ENCODE peak calls at places on chromosome 3, in six cellular contexts. X is A549, C is K562, B is GM12878, Y is IMR-90, O is SK-N-SH. M is an unnamed sample.

GRCh38 chr3:97940034-97940433 is 32.2 kb downstream of the RIOX2 start:
- DNase-seq in X (peak; percentile 6), C (peak; percentile 11), B (no peak), Y (no peak), O (no peak), M (peak; percentile 26)

GRCh38 chr3:76040946-76041345 is 255.6 kb upstream of the ZNF717 start:
- DNase-seq in X (no peak), C (no peak), B (no peak), Y (peak; percentile 49), O (no peak), M (no peak)

GRCh38 chr3:31502803-31503221 is 29.9 kb upstream of the STT3B start:
- DNase-seq in X (no peak), C (no peak), B (no peak), Y (no peak), O (no peak), M (no peak)

GRCh38 chr3:105806361-105806760 is 62.5 kb downstream of the CBLB start:
- DNase-seq in X (peak; percentile 68), C (peak; percentile 27), B (no peak), Y (peak; percentile 30), O (no peak), M (peak; percentile 50)

GRCh38 chr3:196440696-196441095 is 8.5 kb upstream of the UBXN7 start:
- DNase-seq in X (no peak), C (no peak), B (peak; percentile 62), Y (peak; percentile 36), O (no peak), M (no peak)

GRCh38 chr3:174342941-174343431 is 516.1 kb upstream of the NAALADL2 start:
- DNase-seq in X (no peak), C (no peak), B (no peak), Y (peak; percentile 78), O (no peak), M (no peak)

GRCh38 chr3:8560608-8561007 is 59.0 kb downstream of the LMCD1 start:
- DNase-seq in X (no peak), C (peak; percentile 38), B (no peak), Y (peak; percentile 94), O (no peak), M (no peak)

GRCh38 chr3:57500506-57500905 is 43.6 kb downstream of the DNAH12 start:
- DNase-seq in X (no peak), C (no peak), B (no peak), Y (no peak), O (no peak), M (peak; percentile 64)

GRCh38 chr3:50627407-50628051 is 10.6 kb downstream of the MAPKAPK3 start:
- DNase-seq in X (peak; percentile 56), C (peak; percentile 30), B (no peak), Y (peak; percentile 69), O (peak; percentile 49), M (no peak)

GRCh38 chr3:148289159-148289558 is 408.5 kb upstream of the AGTR1 start:
- DNase-seq in X (no peak), C (no peak), B (no peak), Y (no peak), O (no peak), M (no peak)

GRCh38 chr3:37668431-37668830 is 193.2 kb upstream of the CTDSPL start:
- DNase-seq in X (no peak), C (no peak), B (no peak), Y (no peak), O (no peak), M (no peak)

GRCh38 chr3:39170461-39170860 is 17.1 kb upstream of the CSRNP1 start:
- DNase-seq in X (no peak), C (no peak), B (no peak), Y (no peak), O (no peak), M (no peak)

GRCh38 chr3:101862453-101863165 is 13.3 kb downstream of the NFKBIZ start:
- DNase-seq in X (no peak), C (no peak), B (no peak), Y (peak; percentile 37), O (no peak), M (no peak)

GRCh38 chr3:3015472-3016089 is 94.6 kb downstream of the IL5RA start:
- DNase-seq in X (peak; percentile 40), C (peak; percentile 24), B (no peak), Y (peak; percentile 23), O (peak; percentile 58), M (peak; percentile 15)

GRCh38 chr3:135456182-135456790 is 509.2 kb upstream of the PPP2R3A start:
- DNase-seq in X (no peak), C (no peak), B (no peak), Y (no peak), O (peak; percentile 36), M (no peak)

GRCh38 chr3:140031170-140031569 is 96.2 kb downstream of the CLSTN2 start:
- DNase-seq in X (no peak), C (no peak), B (no peak), Y (no peak), O (no peak), M (no peak)

GRCh38 chr3:146498002-146498736 is 28.8 kb upstream of the PLSCR2 start:
- DNase-seq in X (no peak), C (no peak), B (no peak), Y (no peak), O (no peak), M (no peak)

GRCh38 chr3:177800565-177800964 is 603.3 kb upstream of the TBL1XR1 start:
- DNase-seq in X (no peak), C (no peak), B (no peak), Y (peak; percentile 35), O (no peak), M (no peak)

GRCh38 chr3:71916747-71917369 is 131.9 kb upstream of the PROK2 start:
- DNase-seq in X (no peak), C (no peak), B (no peak), Y (peak; percentile 5), O (peak; percentile 20), M (no peak)

GRCh38 chr3:170639003-170639402 is 53.1 kb upstream of the SLC7A14 start:
- DNase-seq in X (no peak), C (peak; percentile 33), B (no peak), Y (no peak), O (no peak), M (no peak)

GRCh38 chr3:156059950-156060501 is 60.4 kb upstream of the KCNAB1 start:
- DNase-seq in X (no peak), C (no peak), B (no peak), Y (no peak), O (no peak), M (no peak)

GRCh38 chr3:81446806-81447205 is 314.6 kb downstream of the GBE1 start:
- DNase-seq in X (no peak), C (no peak), B (no peak), Y (no peak), O (no peak), M (no peak)

GRCh38 chr3:153219147-153219546 is 57.1 kb downstream of the RAP2B start:
- DNase-seq in X (no peak), C (no peak), B (no peak), Y (peak; percentile 49), O (no peak), M (no peak)

GRCh38 chr3:182628531-182628930 is 164.8 kb upstream of the ATP11B start:
- DNase-seq in X (no peak), C (no peak), B (no peak), Y (no peak), O (no peak), M (no peak)

GRCh38 chr3:119901148-119901547 is 119.2 kb downstream of the NR1I2 start:
- DNase-seq in X (no peak), C (no peak), B (no peak), Y (no peak), O (no peak), M (no peak)
- TF ChIP-seq SMC3 in X (no peak), C (no peak), B (no peak), Y (no peak), O (no peak), M (no peak)

GRCh38 chr3:108041253-108041652 is 49.6 kb downstream of the CD47 start:
- DNase-seq in X (no peak), C (no peak), B (no peak), Y (no peak), O (no peak), M (no peak)
- TF ChIP-seq SMC3 in X (no peak), C (no peak), B (no peak), Y (no peak), O (no peak), M (no peak)

DNA sequence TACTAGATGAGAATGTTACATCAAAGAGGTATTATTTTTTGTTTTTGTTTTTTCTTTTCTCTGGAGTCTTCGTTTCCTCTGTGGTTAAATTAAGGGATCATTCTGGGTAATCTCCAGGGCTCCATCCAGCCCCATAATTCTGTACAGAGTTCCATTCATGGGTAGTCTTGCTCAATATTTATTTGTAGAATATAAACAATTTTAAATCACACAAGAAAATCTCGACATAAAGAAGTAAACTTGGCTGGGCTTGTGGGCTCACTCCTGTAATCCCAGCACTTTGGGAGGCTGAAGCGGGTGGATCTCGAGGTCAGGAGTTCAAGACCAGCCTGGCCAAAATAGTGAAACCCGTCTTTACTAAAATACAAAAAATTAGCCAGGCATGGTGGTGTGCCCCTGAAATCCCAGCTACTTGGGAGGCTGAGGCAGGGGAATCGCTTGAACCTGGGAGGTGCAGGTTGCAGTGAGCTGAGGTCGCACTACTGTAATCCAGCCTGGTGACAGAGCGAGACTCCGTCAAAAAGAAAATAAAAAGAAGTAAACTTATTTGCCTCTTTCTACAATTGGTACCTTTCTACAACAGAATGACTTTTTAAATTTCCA is 166.8 kb upstream of the TGFBR2 start:
- DNase-seq in X (no peak), C (no peak), B (no peak), Y (no peak), O (no peak), M (no peak)
- TF ChIP-seq SMC3 in X (no peak), C (no peak), B (no peak), Y (no peak), O (no peak), M (no peak)

DNA sequence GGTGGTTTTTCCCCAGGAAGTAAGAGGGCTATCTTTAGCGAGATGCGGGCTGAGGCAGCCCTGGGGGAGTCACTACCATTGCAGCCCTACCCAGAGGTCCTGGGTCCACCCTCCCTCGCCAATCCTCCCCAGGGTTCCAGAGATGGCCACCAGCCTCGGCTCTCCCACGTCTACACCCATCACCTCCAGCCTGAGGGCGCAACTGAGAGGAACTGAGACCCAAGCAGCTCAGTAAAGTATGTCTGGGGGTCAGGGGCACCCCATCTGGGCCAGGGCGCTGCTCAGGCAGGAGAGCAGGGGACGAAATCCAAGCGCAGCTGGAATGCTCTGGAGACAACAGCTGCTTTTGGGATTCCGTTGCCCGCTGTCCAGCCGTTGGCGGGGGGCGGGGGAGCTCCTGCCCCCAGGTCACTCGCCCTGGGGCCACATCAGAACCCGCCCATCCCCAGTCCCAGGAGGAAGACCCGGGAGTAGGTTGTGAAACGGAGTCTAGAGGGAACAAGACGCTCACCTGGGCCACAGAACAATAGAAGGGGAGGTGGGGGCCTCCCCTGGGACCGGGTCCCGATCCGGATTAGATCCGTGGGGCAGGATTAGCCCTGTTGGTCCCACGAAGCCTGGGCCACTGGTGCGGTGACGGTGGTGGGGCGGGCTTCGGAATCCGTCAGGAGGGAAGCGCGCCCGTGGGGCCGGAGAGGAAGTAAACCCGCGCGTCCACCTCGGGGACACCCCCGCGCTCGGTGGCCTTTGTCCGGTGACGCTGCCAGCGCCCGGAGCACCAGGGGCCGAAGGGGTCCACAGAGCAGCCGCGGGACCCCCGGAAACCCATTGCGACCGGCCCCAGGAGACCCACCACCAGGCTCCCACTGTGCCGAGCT is 1.3 kb upstream of the NDUFAF3 start:
- DNase-seq in X (no peak), C (peak; percentile 56), B (no peak), Y (no peak), O (peak; percentile 55), M (no peak)
- TF ChIP-seq SMC3 in X (no peak), C (no peak), B (no peak), Y (no peak), O (no peak), M (no peak)